ENCODE peak calls at places on chromosomes 16 and 17, in seven cellular contexts. B is HT-29; I is LHCN-M2; O is naive B cell; J is stimulated activated CD8-positive, alpha-beta memory T cell treated with anti-CD3 and anti-CD28 coated beads, Interleukin-15, amount 100 ng/mL, for 1 hour; L is NCI-H2029; P is ovary. U is an unnamed sample.

GRCh38 chr17:49193513-49194296 is 16.7 kb downstream of the GNGT2 start:
- DNase-seq in B (peak), I (peak), L (no peak), J (no peak), O (peak), P (peak), U (peak)

GRCh38 chr16:69724981-69725479 is 1.3 kb downstream of the NQO1 start:
- DNase-seq in P (no peak), B (peak), L (no peak), O (no peak), I (peak), J (no peak), U (no peak)

GRCh38 chr17:19331134-19331533 is 31.4 kb downstream of the B9D1 start:
- DNase-seq in L (no peak), O (no peak), B (no peak), I (peak), P (peak), J (no peak), U (peak)

GRCh38 chr17:1464186-1464585 is 8.2 kb upstream of the CRK start:
- DNase-seq in I (no peak), O (no peak), J (no peak), L (no peak), B (no peak), P (peak), U (no peak)

GRCh38 chr17:42201155-42201772 is 7.0 kb upstream of the GHDC start:
- DNase-seq in I (no peak), J (no peak), B (peak), L (no peak), P (no peak), O (no peak), U (no peak)

GRCh38 chr17:1486802-1487695 is 5.4 kb downstream of the MYO1C start:
- DNase-seq in I (no peak), O (peak), L (peak), P (peak), J (peak), B (peak), U (peak)

GRCh38 chr17:81821603-81822311 is 11.3 kb downstream of the MCRIP1 start:
- DNase-seq in J (no peak), L (peak), I (peak), P (peak), B (peak), O (no peak), U (no peak)

GRCh38 chr17:79226037-79226436 is 151.4 kb downstream of the ENGASE start:
- DNase-seq in P (no peak), L (no peak), I (no peak), J (no peak), O (no peak), B (no peak), U (no peak)

GRCh38 chr17:76261421-76262215 is 3.5 kb upstream of the UBALD2 start:
- DNase-seq in L (no peak), B (no peak), I (peak), P (no peak), J (no peak), O (peak), U (peak)

GRCh38 chr17:64384253-64385186 is 6.1 kb downstream of the PECAM1 start:
- DNase-seq in I (no peak), O (no peak), B (peak), L (no peak), P (no peak), J (no peak), U (peak)

GRCh38 chr16:27840311-27841060 is 223.0 kb downstream of the GSG1L start:
- DNase-seq in P (no peak), O (no peak), L (no peak), B (no peak), I (no peak), J (no peak), U (no peak)

GRCh38 chr17:60305141-60305540 is 86.8 kb downstream of the USP32 start:
- DNase-seq in L (no peak), J (no peak), P (no peak), I (no peak), B (no peak), O (peak), U (no peak)

GRCh38 chr17:42920106-42920900 is 19.7 kb downstream of the G6PC1 start:
- DNase-seq in B (no peak), I (no peak), O (no peak), P (no peak), L (no peak), J (no peak), U (no peak)

GRCh38 chr16:50925758-50926357 is 184.0 kb downstream of the CYLD start:
- DNase-seq in B (no peak), I (peak), L (no peak), O (no peak), P (no peak), J (no peak), U (peak)

GRCh38 chr17:70621593-70621992 is 452.3 kb downstream of the KCNJ2 start:
- DNase-seq in P (no peak), O (no peak), B (no peak), I (peak), L (no peak), J (no peak), U (peak)

GRCh38 chr17:19336938-19337711 is 25.4 kb downstream of the B9D1 start:
- DNase-seq in J (no peak), O (no peak), L (no peak), P (peak), I (no peak), B (no peak), U (no peak)

GRCh38 chr16:49987381-49987780 is 37.6 kb upstream of the CNEP1R1 start:
- DNase-seq in O (no peak), J (no peak), L (no peak), P (no peak), B (no peak), I (no peak), U (no peak)

GRCh38 chr17:40062347-40063033 is at the start of gene THRA:
- DNase-seq in P (peak), I (peak), L (peak), J (no peak), B (peak), O (peak), U (no peak)

GRCh38 chr17:75684924-75685323 is 17.8 kb downstream of the SAP30BP start:
- DNase-seq in L (no peak), O (no peak), B (no peak), P (no peak), I (peak), J (no peak), U (peak)

GRCh38 chr16:80936410-80936809 is 70.3 kb downstream of the CMC2 start:
- DNase-seq in L (no peak), P (no peak), O (no peak), B (no peak), J (no peak), I (no peak), U (peak)

GRCh38 chr17:48025904-48026502 is 11.6 kb downstream of the COPZ2 start:
- DNase-seq in L (no peak), I (no peak), P (no peak), O (no peak), J (no peak), B (no peak), U (no peak)

GRCh38 chr17:21742326-21742725 is 50.0 kb downstream of the KCNJ18 start:
- DNase-seq in J (no peak), O (no peak), B (no peak), I (no peak), P (no peak), L (no peak), U (no peak)

GRCh38 chr16:47888142-47888541 is 267.7 kb downstream of the ABCC12 start:
- DNase-seq in J (no peak), P (no peak), L (no peak), O (no peak), I (peak), B (no peak), U (peak)

GRCh38 chr16:55622302-55622701 is 33.5 kb upstream of the SLC6A2 start:
- DNase-seq in B (no peak), J (no peak), O (no peak), L (no peak), P (no peak), I (peak), U (no peak)

GRCh38 chr17:77036136-77036840 is 104.5 kb upstream of the SEC14L1 start:
- DNase-seq in I (no peak), L (no peak), J (no peak), P (no peak), B (no peak), O (no peak), U (no peak)

GRCh38 chr17:8466873-8467272 is 31.2 kb downstream of the NDEL1 start:
- DNase-seq in L (no peak), J (no peak), O (no peak), I (no peak), B (no peak), P (no peak), U (no peak)

GRCh38 chr16:59920054-59920453 is 1185.9 kb upstream of the GOT2 start:
- DNase-seq in B (no peak), O (no peak), I (no peak), L (no peak), P (no peak), J (no peak), U (no peak)

GRCh38 chr16:842061-842476 is 41.5 kb upstream of the GNG13 start:
- DNase-seq in B (no peak), P (no peak), J (no peak), L (no peak), I (no peak), O (no peak), U (no peak)

GRCh38 chr17:8147805-8148404 is 4.3 kb downstream of the PER1 start:
- DNase-seq in L (no peak), J (no peak), I (no peak), O (no peak), B (no peak), P (no peak), U (no peak)

GRCh38 chr17:70138309-70138865 is 30.9 kb upstream of the KCNJ2 start:
- DNase-seq in O (no peak), P (no peak), I (no peak), J (no peak), B (no peak), L (no peak), U (peak)